ENCODE peak calls at places on chromosomes 13 and 19, in four cellular contexts. E is neural progenitor cell, K is PC-3, M is GM23338. N is an unnamed sample.

GRCh38 chr13:84661718-84662117 is 779.4 kb upstream of the SLITRK1 start:
- DNase-seq in E (no peak), K (no peak), M (no peak), N (no peak)

GRCh38 chr19:49427855-49428546 is 2.8 kb downstream of the GFY start:
- DNase-seq in E (peak), K (peak), M (peak), N (no peak)

GRCh38 chr19:3276341-3276799 is 51.9 kb downstream of the CELF5 start:
- DNase-seq in E (peak), K (peak), M (peak), N (peak)

GRCh38 chr19:41540041-41540695 is 35.8 kb upstream of the CEACAM21 start:
- DNase-seq in E (no peak), K (no peak), M (no peak), N (no peak)

GRCh38 chr19:49918089-49918488 is 10.9 kb upstream of the ATF5 start:
- DNase-seq in E (no peak), K (no peak), M (no peak), N (no peak)

GRCh38 chr13:43303040-43303729 is 279.8 kb downstream of the DNAJC15 start:
- DNase-seq in E (peak), K (peak), M (peak), N (peak)

GRCh38 chr19:51799998-51800848 is 5.3 kb downstream of the FPR3 start:
- DNase-seq in E (no peak), K (no peak), M (no peak), N (no peak)

GRCh38 chr19:16025108-16026101 is 50.9 kb upstream of the TPM4 start:
- DNase-seq in E (peak), K (peak), M (peak), N (peak)

GRCh38 chr19:29543381-29543780 is 17.6 kb downstream of the VSTM2B start:
- DNase-seq in E (no peak), K (no peak), M (no peak), N (no peak)

GRCh38 chr13:32443111-32443510 is 15.2 kb upstream of the N4BP2L1 start:
- DNase-seq in E (no peak), K (peak), M (peak), N (peak)

GRCh38 chr19:58145849-58146248 is 4.7 kb downstream of the ZNF329 start:
- DNase-seq in E (no peak), K (no peak), M (no peak), N (no peak)
- H3K4me3 ChIP-seq in E (no peak), K (no peak), M (no peak), N (no peak)

GRCh38 chr19:17753976-17754375 is 2.7 kb downstream of the FCHO1 start:
- DNase-seq in E (peak), K (no peak), M (no peak), N (peak)
- TF ChIP-seq EZH2phosphoT487 in E (no peak), K (no peak), M (no peak), N (no peak)

DNA sequence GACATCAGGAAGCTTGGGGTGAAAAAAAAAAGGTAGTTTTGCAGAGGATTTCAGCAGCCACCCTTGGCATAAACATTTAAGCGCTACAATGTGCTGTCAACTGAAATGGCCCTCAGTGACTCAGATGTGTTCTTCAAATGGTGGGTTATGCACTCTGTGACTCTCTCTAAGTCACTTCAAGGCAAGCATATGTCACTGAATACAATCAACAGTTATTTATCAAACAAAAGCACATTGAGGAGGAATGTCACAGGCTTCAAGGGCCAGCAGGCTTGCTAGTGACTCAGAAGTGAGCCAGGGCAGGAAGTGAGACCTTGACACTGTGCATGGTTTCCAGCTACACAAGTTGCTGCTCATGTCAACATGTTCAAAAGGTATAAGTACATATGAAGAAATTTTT is 523.7 kb upstream of the HTR2A start:
- DNase-seq in E (no peak), K (peak), M (no peak), N (no peak)
- H3K4me3 ChIP-seq in E (no peak), K (no peak), M (no peak), N (no peak)

GRCh38 chr13:112580912-112581311 is 7.0 kb downstream of the TUBGCP3 start:
- DNase-seq in E (no peak), K (no peak), M (no peak), N (no peak)

GRCh38 chr13:112580211-112580610 is 7.7 kb downstream of the TUBGCP3 start:
- DNase-seq in E (no peak), K (no peak), M (no peak), N (no peak)

GRCh38 chr13:112583592-112584277 is 4.2 kb downstream of the TUBGCP3 start:
- DNase-seq in E (no peak), K (no peak), M (no peak), N (peak)

GRCh38 chr13:112579310-112579843 is 8.6 kb downstream of the TUBGCP3 start:
- DNase-seq in E (no peak), K (no peak), M (no peak), N (no peak)

DNA sequence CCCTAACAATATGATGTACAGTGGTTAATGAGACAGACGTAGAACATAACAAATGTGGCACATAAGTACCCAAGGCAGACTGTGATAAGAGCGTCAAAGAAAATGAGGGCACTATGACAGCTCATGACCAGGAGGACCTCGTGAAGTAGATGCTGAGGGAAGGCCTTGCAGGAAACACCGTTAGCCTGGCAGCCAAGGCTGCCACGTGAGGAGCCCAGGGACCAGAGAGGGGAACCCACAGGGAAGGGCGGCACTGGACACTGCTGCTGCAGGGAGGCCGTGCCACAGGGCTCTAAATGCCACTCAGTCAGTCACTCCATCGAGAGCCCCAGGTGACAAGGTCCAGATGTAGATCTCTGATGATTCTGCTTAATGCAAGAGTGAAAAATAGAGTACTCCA is 5.6 kb downstream of the TUBGCP3 start:
- DNase-seq in E (no peak), K (no peak), M (no peak), N (no peak)
- TF ChIP-seq EZH2phosphoT487 in E (no peak), K (no peak), M (no peak), N (no peak)

GRCh38 chr19:45421953-45422498 is 1.7 kb downstream of the ERCC1 start:
- DNase-seq in E (no peak), K (no peak), M (no peak), N (no peak)

GRCh38 chr19:45423589-45424190 is at the start of gene ERCC1:
- DNase-seq in E (peak), K (peak), M (peak), N (peak)

GRCh38 chr19:45420871-45421270 is 2.8 kb downstream of the ERCC1 start:
- DNase-seq in E (no peak), K (no peak), M (no peak), N (no peak)

GRCh38 chr19:45423033-45423588 is 606 bp downstream of the ERCC1 start:
- DNase-seq in E (no peak), K (no peak), M (no peak), N (no peak)

DNA sequence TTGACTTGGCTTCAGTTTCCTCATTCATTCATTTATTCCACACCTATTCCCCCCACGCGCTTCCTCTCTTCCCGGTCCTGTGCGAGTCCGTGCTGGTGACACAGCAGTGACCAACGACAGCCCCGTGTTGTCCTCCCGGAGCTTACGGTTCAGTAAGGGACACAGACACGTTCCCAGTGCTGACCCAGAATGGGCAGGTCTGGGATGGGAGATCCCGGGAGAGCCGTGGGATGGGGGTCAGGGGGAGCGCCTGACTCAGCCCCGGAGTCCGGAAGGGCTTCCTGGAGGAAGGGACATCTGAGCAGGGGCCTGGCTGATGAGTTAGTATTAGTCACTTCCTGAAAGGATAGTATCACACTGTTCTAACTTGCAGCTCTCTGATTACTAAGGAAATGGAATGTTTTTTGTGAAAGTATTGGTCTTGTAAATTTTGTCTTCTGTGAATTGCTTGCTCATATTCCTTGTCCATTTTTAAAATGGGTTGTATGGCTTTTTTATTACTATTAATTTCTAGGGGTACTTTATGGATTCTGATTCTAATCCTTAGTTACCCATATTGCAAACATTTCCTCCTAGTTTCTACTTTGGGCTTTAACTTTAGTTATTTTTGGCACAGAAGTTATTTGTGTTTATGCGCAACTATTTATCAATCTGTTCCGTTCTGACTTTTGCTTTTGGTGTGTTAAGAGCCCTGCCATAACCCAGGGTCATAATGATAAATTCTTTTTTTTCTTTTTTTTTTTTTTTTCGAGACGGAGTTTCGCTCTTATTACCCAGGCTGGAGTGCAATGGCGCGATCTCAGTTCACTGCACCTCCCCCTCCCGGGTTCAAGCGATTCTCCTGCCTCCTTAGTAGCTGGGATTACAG is 708 bp upstream of the ERCC1 start:
- DNase-seq in E (peak), K (peak), M (peak), N (peak)
- H3K4me3 ChIP-seq in E (peak), K (peak), M (peak), N (peak)

GRCh38 chr19:31539386-31539785 is 190.2 kb upstream of the TSHZ3 start:
- DNase-seq in E (no peak), K (no peak), M (no peak), N (no peak)
- TF ChIP-seq EZH2phosphoT487 in E (no peak), K (no peak), M (no peak), N (no peak)

GRCh38 chr19:58543826-58544590 is at the start of gene TRIM28:
- DNase-seq in E (peak), K (peak), M (peak), N (peak)

GRCh38 chr19:58535857-58536256 is 8.0 kb upstream of the TRIM28 start:
- DNase-seq in E (no peak), K (no peak), M (no peak), N (no peak)

GRCh38 chr19:58536852-58537798 is 6.7 kb upstream of the TRIM28 start:
- DNase-seq in E (no peak), K (no peak), M (no peak), N (no peak)

GRCh38 chr19:58538257-58539168 is 5.4 kb upstream of the TRIM28 start:
- DNase-seq in E (peak), K (no peak), M (peak), N (no peak)
- H3K4me3 ChIP-seq in E (peak), K (no peak), M (peak), N (peak)

DNA sequence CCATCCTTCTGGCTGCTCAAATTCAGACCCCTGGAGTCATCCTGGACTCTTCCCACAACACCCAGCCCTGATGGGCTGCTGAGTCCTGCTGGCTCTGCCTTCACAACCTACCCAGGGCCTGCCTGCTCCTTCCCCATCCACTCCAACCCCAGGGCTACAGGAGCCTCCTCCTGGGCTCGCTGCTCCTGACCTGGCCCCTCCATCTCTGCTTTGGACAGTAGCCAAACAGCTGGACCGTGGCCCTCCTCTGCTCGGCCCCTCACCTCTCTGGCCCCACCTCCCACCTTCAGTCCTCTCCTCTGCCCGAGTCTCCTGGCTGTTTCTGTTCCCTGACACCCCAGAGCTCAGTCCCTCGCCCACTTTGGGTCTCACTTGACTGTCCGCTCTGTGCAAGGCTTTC is 66.7 kb downstream of the CEBPG start:
- DNase-seq in E (no peak), K (no peak), M (no peak), N (no peak)
- TF ChIP-seq EZH2phosphoT487 in E (no peak), K (no peak), M (no peak), N (no peak)

DNA sequence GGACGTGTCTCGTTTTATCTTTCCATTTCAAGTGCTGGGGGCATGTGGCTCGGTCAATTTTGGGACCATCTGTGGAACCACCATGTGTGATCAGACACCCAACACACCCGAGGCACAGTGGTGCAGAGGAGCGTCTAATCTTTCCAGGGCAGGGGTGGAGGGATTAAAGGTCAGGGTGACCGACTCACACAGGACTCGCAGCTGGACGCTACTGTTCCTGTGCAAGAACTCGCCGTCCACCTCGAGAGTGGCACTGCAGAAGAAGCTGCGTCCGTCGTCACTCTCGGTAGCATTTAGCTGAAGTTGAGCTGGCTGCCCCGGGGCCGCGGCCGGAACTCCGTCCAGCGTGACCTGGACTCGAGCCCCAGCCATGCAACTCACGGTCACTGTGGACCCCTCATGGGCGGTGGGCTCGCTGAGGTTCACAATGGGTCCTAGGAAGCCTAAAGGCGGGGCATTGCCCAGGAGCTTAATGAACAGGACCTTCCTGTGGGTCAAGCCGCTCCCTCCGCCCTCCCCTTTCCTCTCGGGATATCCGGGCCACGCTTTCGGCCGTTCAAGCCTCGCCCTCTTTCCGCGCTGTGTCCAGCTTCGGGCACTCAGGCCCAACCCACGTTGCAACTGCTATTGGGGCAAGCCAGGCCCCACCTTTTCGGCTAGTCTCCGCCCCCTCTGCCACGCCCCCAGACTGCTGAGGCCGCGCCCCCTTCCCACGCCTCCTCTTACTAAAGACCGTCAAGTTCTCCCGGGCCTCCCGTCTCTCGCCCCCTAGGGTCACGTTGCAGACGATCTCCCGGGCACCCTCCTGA is 1.2 kb upstream of the RAVER1 start:
- DNase-seq in E (peak), K (peak), M (peak), N (peak)
- H3K4me3 ChIP-seq in E (peak), K (peak), M (peak), N (peak)